ENCODE peak calls at places on chromosomes 1 and 21, in four cellular contexts. C is heart left ventricle, L is left lung, Q is astrocyte of the cerebellum. N is an unnamed sample.

GRCh38 chr1:183600136-183600535 is 9.9 kb upstream of the NCF2 start:
- DNase-seq in C (no peak), L (no peak), Q (peak; percentile 6), N (peak; percentile 52)

GRCh38 chr1:153882296-153882912 is 40.4 kb downstream of the GATAD2B start:
- DNase-seq in C (no peak), L (no peak), Q (no peak), N (no peak)

GRCh38 chr21:14677023-14677422 is 130.9 kb upstream of the SAMSN1 start:
- DNase-seq in C (no peak), L (no peak), Q (no peak), N (no peak)

GRCh38 chr1:50793521-50793920 is 166.5 kb downstream of the FAF1 start:
- DNase-seq in C (no peak), L (no peak), Q (no peak), N (no peak)

GRCh38 chr21:37472581-37472980 is 106.0 kb downstream of the DYRK1A start:
- DNase-seq in C (no peak), L (no peak), Q (no peak), N (no peak)

GRCh38 chr1:55572878-55573734 is 357.9 kb upstream of the USP24 start:
- DNase-seq in C (no peak), L (no peak), Q (peak; percentile 42), N (no peak)

GRCh38 chr21:36454706-36455105 is 25.2 kb downstream of the CLDN14 start:
- DNase-seq in C (no peak), L (no peak), Q (no peak), N (no peak)

GRCh38 chr1:37362569-37362968 is 111.8 kb upstream of the ZC3H12A start:
- DNase-seq in C (no peak), L (no peak), Q (no peak), N (no peak)

GRCh38 chr1:160767417-160768294 is 28.3 kb upstream of the LY9 start:
- DNase-seq in C (no peak), L (no peak), Q (no peak), N (no peak)

GRCh38 chr1:203765029-203765837 is at the start of gene LAX1:
- DNase-seq in C (no peak), L (no peak), Q (no peak), N (no peak)

GRCh38 chr1:10644307-10645128 is 151.9 kb downstream of the CASZ1 start:
- DNase-seq in C (no peak), L (no peak), Q (no peak), N (no peak)

GRCh38 chr1:1756661-1757421 is 21.4 kb downstream of the NADK start:
- DNase-seq in C (no peak), L (no peak), Q (no peak), N (no peak)

GRCh38 chr1:53417003-53417402 is 42.2 kb upstream of the DMRTB1 start:
- DNase-seq in C (no peak), L (no peak), Q (no peak), N (no peak)

GRCh38 chr1:164765557-164765956 is 206.6 kb downstream of the PBX1 start:
- DNase-seq in C (no peak), L (no peak), Q (no peak), N (peak; percentile 35)

GRCh38 chr1:160681067-160681890 is 30.3 kb downstream of the CD48 start:
- DNase-seq in C (peak; percentile 84), L (peak; percentile 74), Q (no peak), N (no peak)

GRCh38 chr1:169044296-169044695 is 62.2 kb upstream of the ATP1B1 start:
- DNase-seq in C (no peak), L (no peak), Q (no peak), N (no peak)

GRCh38 chr1:226250511-226250910 is 27.0 kb downstream of the MIXL1 start:
- DNase-seq in C (no peak), L (no peak), Q (no peak), N (no peak)

GRCh38 chr1:47621977-47622376 is 184.1 kb downstream of the FOXD2 start:
- DNase-seq in C (no peak), L (no peak), Q (no peak), N (no peak)
- TF ChIP-seq CTCF in C (no peak), L (no peak), Q (no peak), N (no peak)

GRCh38 chr1:177334276-177334675 is 163.5 kb downstream of the BRINP2 start:
- DNase-seq in C (no peak), L (no peak), Q (no peak), N (no peak)
- TF ChIP-seq CTCF in C (no peak), L (no peak), Q (peak; percentile 40), N (no peak)

GRCh38 chr1:46303872-46304326 is 401 bp downstream of the UQCRH start:
- DNase-seq in C (no peak), L (no peak), Q (no peak), N (no peak)

GRCh38 chr1:46300673-46301405 is 2.6 kb downstream of the LRRC41 start:
- DNase-seq in C (no peak), L (no peak), Q (no peak), N (no peak)

GRCh38 chr1:46301406-46302090 is 1.9 kb downstream of the LRRC41 start:
- DNase-seq in C (no peak), L (peak; percentile 54), Q (no peak), N (peak; percentile 19)

GRCh38 chr1:46303038-46303871 is at the start of the genes LRRC41 and UQCRH:
- DNase-seq in C (peak; percentile 96), L (peak; percentile 95), Q (peak; percentile 93), N (peak; percentile 93)

GRCh38 chr1:46302091-46303037 is 1.1 kb downstream of the LRRC41 start:
- DNase-seq in C (peak; percentile 76), L (peak; percentile 66), Q (no peak), N (no peak)
- TF ChIP-seq CTCF in C (no peak), L (peak; percentile 12), Q (peak; percentile 23), N (no peak)

GRCh38 chr1:207060596-207060995 is 7.5 kb downstream of the PFKFB2 start:
- DNase-seq in C (no peak), L (no peak), Q (no peak), N (no peak)

GRCh38 chr1:207058252-207058651 is 5.2 kb downstream of the PFKFB2 start:
- DNase-seq in C (no peak), L (no peak), Q (no peak), N (no peak)

GRCh38 chr1:207059881-207060280 is 6.8 kb downstream of the PFKFB2 start:
- DNase-seq in C (no peak), L (no peak), Q (no peak), N (no peak)

GRCh38 chr1:207056673-207057072 is 3.6 kb downstream of the PFKFB2 start:
- DNase-seq in C (no peak), L (no peak), Q (no peak), N (no peak)

GRCh38 chr1:207058878-207059867 is 6.1 kb downstream of the PFKFB2 start:
- DNase-seq in C (no peak), L (no peak), Q (no peak), N (no peak)
- TF ChIP-seq CTCF in C (no peak), L (no peak), Q (no peak), N (no peak)

GRCh38 chr1:63920154-63921117 is 146.6 kb downstream of the ROR1 start:
- DNase-seq in C (no peak), L (no peak), Q (peak; percentile 89), N (peak; percentile 18)
- TF ChIP-seq CTCF in C (no peak), L (no peak), Q (peak; percentile 54), N (peak; percentile 33)

DNA sequence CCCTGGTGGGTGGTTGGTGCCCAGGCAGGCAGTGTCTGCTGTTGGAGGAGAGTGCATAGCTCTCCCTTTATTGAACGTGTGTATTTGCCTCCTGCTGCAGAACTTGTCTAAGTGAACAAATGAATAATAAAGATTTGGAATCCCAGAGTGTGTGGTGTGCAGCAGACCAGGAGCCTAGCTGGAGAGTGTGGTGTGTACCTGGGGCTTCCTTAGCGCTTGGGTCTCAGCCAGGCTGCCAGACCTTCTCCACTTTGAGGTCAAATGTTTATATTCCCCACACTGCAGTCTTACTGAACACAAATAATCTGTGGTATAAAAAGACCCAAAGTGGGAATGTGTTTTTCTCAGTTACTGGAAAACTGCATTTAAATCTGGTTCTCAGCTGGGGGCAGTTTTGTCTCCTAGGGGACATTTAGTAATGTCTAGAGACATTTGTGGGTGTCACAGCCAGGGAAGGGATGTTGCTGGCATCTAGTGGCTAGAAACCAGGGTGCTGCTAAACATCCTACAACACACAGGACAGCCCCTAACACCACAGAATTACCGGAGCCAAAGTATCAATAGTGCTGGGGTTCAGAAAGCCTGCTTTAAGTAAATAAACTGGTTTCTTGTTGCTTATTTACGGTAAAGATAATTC is 23.6 kb downstream of the SLC37A1 start:
- DNase-seq in C (no peak), L (peak; percentile 6), Q (no peak), N (no peak)
- TF ChIP-seq CTCF in C (peak; percentile 12), L (no peak), Q (peak; percentile 47), N (peak; percentile 32)

GRCh38 chr1:42937141-42937696 is 21.4 kb downstream of the SLC2A1 start:
- DNase-seq in C (no peak), L (peak; percentile 27), Q (no peak), N (no peak)
- TF ChIP-seq CTCF in C (no peak), L (no peak), Q (no peak), N (no peak)

GRCh38 chr1:163535807-163536206 is 214.1 kb downstream of the NUF2 start:
- DNase-seq in C (no peak), L (no peak), Q (peak; percentile 11), N (peak; percentile 11)
- TF ChIP-seq CTCF in C (peak; percentile 33), L (no peak), Q (peak; percentile 22), N (peak; percentile 49)

GRCh38 chr1:236753554-236753953 is 41.5 kb upstream of the MTR start:
- DNase-seq in C (no peak), L (no peak), Q (no peak), N (no peak)
- TF ChIP-seq CTCF in C (no peak), L (no peak), Q (peak; percentile 33), N (peak; percentile 21)

N was measured in AG09319.